ENCODE peak calls at places on chromosomes 11 and 22, in five cellular contexts. One of them, this sample, is unnamed.

GRCh38 chr11:71279916-71280645 is 27.7 kb upstream of the SHANK2 start:
- DNase-seq in mammary epithelial cell: no peak
- DNase-seq in HFFc6: no peak
- DNase-seq in EH: no peak
- DNase-seq in lung microvascular endothelial cell: no peak
- DNase-seq in this sample: no peak

GRCh38 chr11:118226294-118226693 is 1.5 kb upstream of the JAML start:
- DNase-seq in mammary epithelial cell: no peak
- DNase-seq in HFFc6: peak; percentile 16
- DNase-seq in EH: peak; percentile 18
- DNase-seq in lung microvascular endothelial cell: peak; percentile 78
- DNase-seq in this sample: no peak

GRCh38 chr11:64089915-64090810 is 54.4 kb downstream of the FLRT1 start:
- DNase-seq in mammary epithelial cell: no peak
- DNase-seq in HFFc6: no peak
- DNase-seq in EH: no peak
- DNase-seq in lung microvascular endothelial cell: no peak
- DNase-seq in this sample: peak; percentile 14

GRCh38 chr11:110761994-110762393 is 49.8 kb upstream of the ARHGAP20 start:
- DNase-seq in mammary epithelial cell: no peak
- DNase-seq in HFFc6: no peak
- DNase-seq in EH: no peak
- DNase-seq in lung microvascular endothelial cell: peak; percentile 38
- DNase-seq in this sample: no peak

GRCh38 chr11:79042824-79043223 is 398.0 kb downstream of the TENM4 start:
- DNase-seq in mammary epithelial cell: peak; percentile 27
- DNase-seq in HFFc6: no peak
- DNase-seq in EH: no peak
- DNase-seq in lung microvascular endothelial cell: no peak
- DNase-seq in this sample: no peak

GRCh38 chr11:65429724-65430405 is 7.3 kb downstream of the NEAT1 start:
- DNase-seq in mammary epithelial cell: peak; percentile 77
- DNase-seq in HFFc6: peak; percentile 72
- DNase-seq in EH: peak; percentile 84
- DNase-seq in lung microvascular endothelial cell: peak; percentile 76
- DNase-seq in this sample: peak; percentile 84

GRCh38 chr11:72738199-72739141 is 13.7 kb downstream of the ARAP1 start:
- DNase-seq in mammary epithelial cell: no peak
- DNase-seq in HFFc6: no peak
- DNase-seq in EH: peak; percentile 45
- DNase-seq in lung microvascular endothelial cell: peak; percentile 30
- DNase-seq in this sample: peak; percentile 40

GRCh38 chr22:17807571-17808410 is 33.5 kb upstream of the BID start:
- DNase-seq in mammary epithelial cell: no peak
- DNase-seq in HFFc6: no peak
- DNase-seq in EH: peak; percentile 44
- DNase-seq in lung microvascular endothelial cell: no peak
- DNase-seq in this sample: peak; percentile 68

GRCh38 chr11:116420770-116421528 is 351.8 kb downstream of the BUD13 start:
- DNase-seq in mammary epithelial cell: peak; percentile 72
- DNase-seq in HFFc6: no peak
- DNase-seq in EH: no peak
- DNase-seq in lung microvascular endothelial cell: peak; percentile 84
- DNase-seq in this sample: peak; percentile 45

GRCh38 chr22:19811811-19812771 is 42.6 kb downstream of the GNB1L start:
- DNase-seq in mammary epithelial cell: no peak
- DNase-seq in HFFc6: no peak
- DNase-seq in EH: no peak
- DNase-seq in lung microvascular endothelial cell: no peak
- DNase-seq in this sample: no peak

GRCh38 chr11:78020248-78020647 is 2.8 kb downstream of the KCTD14 start:
- DNase-seq in mammary epithelial cell: no peak
- DNase-seq in HFFc6: no peak
- DNase-seq in EH: peak; percentile 6
- DNase-seq in lung microvascular endothelial cell: no peak
- DNase-seq in this sample: no peak

GRCh38 chr11:74670171-74670570 is 61.1 kb downstream of the CHRDL2 start:
- DNase-seq in mammary epithelial cell: no peak
- DNase-seq in HFFc6: no peak
- DNase-seq in EH: no peak
- DNase-seq in lung microvascular endothelial cell: no peak
- DNase-seq in this sample: no peak

This sample was measured in kidney tubule cell.